ENCODE peak calls at places on chromosomes 7 and 10, in five cellular contexts. P is mammary epithelial cell, E is bronchial epithelial cell, V is BE2C, F is cardiac fibroblast. S is an unnamed sample.

GRCh38 chr7:87831127-87831526 is 45.0 kb downstream of the SLC25A40 start:
- DNase-seq in P (no peak), E (no peak), V (no peak), F (no peak), S (no peak)

GRCh38 chr7:137882261-137882668 is 35.5 kb upstream of the DGKI start:
- DNase-seq in P (peak; percentile 98), E (peak; percentile 98), V (peak; percentile 28), F (peak; percentile 99), S (peak; percentile 94)

GRCh38 chr7:141268614-141269013 is 194.8 kb downstream of the TMEM178B start:
- DNase-seq in P (no peak), E (no peak), V (no peak), F (no peak), S (no peak)

GRCh38 chr7:39616138-39616537 is 7.2 kb upstream of the RALA start:
- DNase-seq in P (peak; percentile 33), E (peak; percentile 66), V (no peak), F (peak; percentile 61), S (no peak)

GRCh38 chr10:22854935-22855421 is 72.9 kb upstream of the ARMC3 start:
- DNase-seq in P (no peak), E (no peak), V (no peak), F (peak; percentile 54), S (no peak)

GRCh38 chr10:6409982-6410694 is 169.9 kb downstream of the PRKCQ start:
- DNase-seq in P (peak; percentile 35), E (peak; percentile 52), V (no peak), F (peak; percentile 66), S (no peak)

GRCh38 chr7:84492565-84493034 is 298.0 kb upstream of the SEMA3A start:
- DNase-seq in P (no peak), E (no peak), V (peak; percentile 72), F (no peak), S (no peak)

GRCh38 chr7:35365523-35365922 is 111.6 kb upstream of the TBX20 start:
- DNase-seq in P (no peak), E (no peak), V (no peak), F (no peak), S (no peak)

GRCh38 chr7:9958461-9958860 is 1015.2 kb upstream of the PHF14 start:
- DNase-seq in P (no peak), E (no peak), V (no peak), F (no peak), S (no peak)

GRCh38 chr10:120336910-120337540 is 120.0 kb upstream of the PLPP4 start:
- DNase-seq in P (peak; percentile 45), E (peak; percentile 55), V (peak; percentile 62), F (peak; percentile 58), S (no peak)

GRCh38 chr7:139035588-139036353 is at the start of gene ZC3HAV1L:
- DNase-seq in P (peak; percentile 59), E (peak; percentile 32), V (peak; percentile 89), F (peak; percentile 63), S (no peak)

GRCh38 chr7:128879939-128880746 is 17.5 kb downstream of the ATP6V1F start:
- DNase-seq in P (peak; percentile 42), E (peak; percentile 42), V (peak; percentile 88), F (peak; percentile 71), S (no peak)

GRCh38 chr10:70174058-70174741 is 3.9 kb upstream of the SAR1A start:
- DNase-seq in P (peak; percentile 46), E (peak; percentile 35), V (no peak), F (peak; percentile 46), S (no peak)

GRCh38 chr7:40279991-40280390 is 145.2 kb downstream of the SUGCT start:
- DNase-seq in P (no peak), E (no peak), V (no peak), F (no peak), S (no peak)

GRCh38 chr7:29410981-29411380 is 152.7 kb upstream of the PRR15 start:
- DNase-seq in P (no peak), E (no peak), V (no peak), F (no peak), S (no peak)

GRCh38 chr10:23696476-23696875 is 257.6 kb downstream of the OTUD1 start:
- DNase-seq in P (peak; percentile 14), E (peak; percentile 30), V (no peak), F (no peak), S (no peak)

GRCh38 chr7:116932566-116932965 is 20.7 kb upstream of the ST7 start:
- DNase-seq in P (no peak), E (no peak), V (no peak), F (no peak), S (no peak)

GRCh38 chr7:12322903-12323300 is 80.8 kb downstream of the VWDE start:
- DNase-seq in P (no peak), E (no peak), V (no peak), F (no peak), S (no peak)

GRCh38 chr7:131328387-131329175 is 905 bp downstream of the MKLN1 start:
- DNase-seq in P (peak; percentile 26), E (peak; percentile 30), V (no peak), F (peak; percentile 36), S (no peak)

GRCh38 chr7:104137971-104138370 is 69.8 kb downstream of the ORC5 start:
- DNase-seq in P (peak; percentile 3), E (peak; percentile 41), V (no peak), F (peak; percentile 62), S (peak; percentile 5)

GRCh38 chr7:151891182-151891581 is 14.3 kb upstream of the PRKAG2 start:
- DNase-seq in P (no peak), E (no peak), V (peak; percentile 76), F (no peak), S (no peak)

GRCh38 chr10:4457597-4457996 is 368.4 kb upstream of the AKR1E2 start:
- DNase-seq in P (no peak), E (no peak), V (no peak), F (no peak), S (no peak)

GRCh38 chr7:96400001-96400400 is 78.1 kb upstream of the SLC25A13 start:
- DNase-seq in P (peak; percentile 59), E (peak; percentile 68), V (no peak), F (no peak), S (no peak)

GRCh38 chr10:35504132-35504531 is 101.0 kb upstream of the GJD4 start:
- DNase-seq in P (no peak), E (no peak), V (no peak), F (no peak), S (no peak)

GRCh38 chr7:70215491-70215890 is 617.2 kb downstream of the AUTS2 start:
- DNase-seq in P (peak; percentile 3), E (peak; percentile 89), V (no peak), F (no peak), S (no peak)

GRCh38 chr10:4652111-4653010 is 173.6 kb upstream of the AKR1E2 start:
- DNase-seq in P (no peak), E (peak; percentile 72), V (no peak), F (no peak), S (no peak)

GRCh38 chr10:11454958-11455566 is 156.4 kb downstream of the USP6NL start:
- DNase-seq in P (no peak), E (no peak), V (no peak), F (no peak), S (no peak)
- TF ChIP-seq CTCF in P (peak; percentile 17), E (peak; percentile 7), V (peak; percentile 21), F (peak; percentile 26), S (peak; percentile 19)

GRCh38 chr10:79072041-79072441 is 3.3 kb downstream of the ZMIZ1 start:
- DNase-seq in P (no peak), E (no peak), V (no peak), F (no peak), S (no peak)
- H3K4me3 ChIP-seq in P (peak overlapping the region; percentile 12), E (no peak overlapping the region), V (no peak overlapping the region), F (no peak overlapping the region), S (peak overlapping the region; percentile 85)

GRCh38 chr10:59675812-59676211 is 33.8 kb downstream of the SLC16A9 start:
- DNase-seq in P (no peak), E (no peak), V (peak; percentile 27), F (peak; percentile 31), S (no peak)

GRCh38 chr10:59668081-59668480 is 41.6 kb downstream of the SLC16A9 start:
- DNase-seq in P (no peak), E (no peak), V (no peak), F (no peak), S (no peak)

GRCh38 chr10:59674211-59674836 is 35.3 kb downstream of the SLC16A9 start:
- DNase-seq in P (peak; percentile 70), E (peak; percentile 90), V (no peak), F (peak; percentile 79), S (peak; percentile 18)

GRCh38 chr10:59670269-59670668 is 39.4 kb downstream of the SLC16A9 start:
- DNase-seq in P (no peak), E (no peak), V (no peak), F (no peak), S (no peak)

GRCh38 chr10:59672150-59672875 is 37.3 kb downstream of the SLC16A9 start:
- DNase-seq in P (no peak), E (no peak), V (no peak), F (no peak), S (no peak)
- TF ChIP-seq CTCF in P (no peak), E (no peak), V (no peak), F (no peak), S (no peak)

GRCh38 chr10:71604324-71605018 is 115.1 kb downstream of the C10orf105 start:
- DNase-seq in P (peak; percentile 43), E (peak; percentile 29), V (no peak), F (no peak), S (no peak)
- H3K4me3 ChIP-seq in P (no peak overlapping the region), E (no peak overlapping the region), V (no peak overlapping the region), F (no peak overlapping the region), S (no peak overlapping the region)

GRCh38 chr10:59079386-59080226 is 96.8 kb upstream of the PHYHIPL start:
- DNase-seq in P (peak; percentile 46), E (peak; percentile 79), V (no peak), F (peak; percentile 53), S (peak; percentile 28)
- TF ChIP-seq CTCF in P (no peak), E (no peak), V (no peak), F (no peak), S (no peak)

GRCh38 chr10:103840747-103841085 is 14.7 kb downstream of the SH3PXD2A start:
- DNase-seq in P (no peak), E (no peak), V (no peak), F (no peak), S (no peak)
- H3K4me3 ChIP-seq in P (no peak overlapping the region), E (no peak overlapping the region), V (no peak overlapping the region), F (no peak overlapping the region), S (no peak overlapping the region)

GRCh38 chr10:54133201-54133600 is 667.8 kb downstream of the PCDH15 start:
- DNase-seq in P (no peak), E (peak; percentile 10), V (no peak), F (no peak), S (no peak)
- TF ChIP-seq CTCF in P (peak; percentile 47), E (peak; percentile 38), V (peak; percentile 58), F (no peak), S (peak; percentile 41)

DNA sequence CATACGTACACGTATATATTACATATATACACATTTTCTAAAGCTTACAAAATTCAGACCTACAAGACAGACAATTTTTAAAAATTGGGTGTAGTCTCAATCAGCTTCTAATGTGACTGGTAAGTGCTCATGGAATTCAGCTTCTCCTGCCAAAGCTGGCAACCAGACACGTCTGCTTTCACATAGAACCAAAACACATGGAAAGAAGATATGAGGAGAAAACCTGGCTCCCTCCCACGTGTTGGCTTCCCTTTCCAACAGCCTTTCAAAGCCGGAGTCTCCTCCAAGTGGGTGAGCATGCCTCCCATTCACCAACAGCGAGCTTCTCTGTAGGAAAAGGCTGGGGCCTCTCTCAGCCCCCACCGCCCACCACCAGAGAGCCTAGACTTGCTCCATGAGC is 33.4 kb downstream of the CDCA7L start:
- DNase-seq in P (no peak), E (no peak), V (no peak), F (peak; percentile 3), S (no peak)
- H3K4me3 ChIP-seq in P (no peak overlapping the region), E (no peak overlapping the region), V (no peak overlapping the region), F (no peak overlapping the region), S (no peak overlapping the region)

S was measured in kidney epithelial cell.